ENCODE peak calls at places on chromosome 18, in six cellular contexts. C is CD8-positive, alpha-beta memory T cell; O is psoas muscle; E is body of pancreas; B is CD4-positive, alpha-beta memory T cell; M is neural progenitor cell. X is an unnamed sample. For H3K4me1, the result is how much of the 10 kb centered on the place peaks cover.

GRCh38 chr18:28657836-28658410 is 481.0 kb upstream of the CDH2 start:
- DNase-seq in E (no peak), B (no peak), M (no peak), C (no peak), O (no peak), X (no peak)

GRCh38 chr18:9866627-9867453 is 18.9 kb upstream of the TXNDC2 start:
- DNase-seq in C (no peak), O (no peak), B (no peak), E (no peak), M (no peak), X (no peak)

GRCh38 chr18:1848716-1849115 is 722.6 kb downstream of the METTL4 start:
- DNase-seq in E (no peak), B (no peak), O (no peak), M (no peak), C (no peak), X (no peak)

GRCh38 chr18:61551586-61551985 is 218.4 kb downstream of the CDH20 start:
- DNase-seq in M (peak), B (peak), O (no peak), C (peak), E (no peak), X (peak)

GRCh38 chr18:55779461-55779710 is 191.4 kb upstream of the TCF4 start:
- DNase-seq in C (no peak), M (no peak), B (no peak), E (no peak), O (peak), X (peak)

GRCh38 chr18:48592540-48592939 is 53.7 kb downstream of the CTIF start:
- DNase-seq in O (no peak), B (no peak), M (peak), E (no peak), C (no peak), X (no peak)

GRCh38 chr18:48460929-48461583 is 51.9 kb upstream of the ZBTB7C start:
- DNase-seq in C (no peak), B (no peak), M (no peak), E (no peak), O (no peak), X (no peak)

GRCh38 chr18:36297419-36298112 is at the start of gene FHOD3:
- DNase-seq in B (no peak), M (peak), O (peak), C (no peak), E (peak), X (peak)

GRCh38 chr18:6962571-6963451 is 154.8 kb downstream of the LAMA1 start:
- DNase-seq in O (no peak), M (no peak), C (no peak), B (no peak), E (no peak), X (no peak)

GRCh38 chr18:59719533-59720325 is 22.5 kb upstream of the CCBE1 start:
- DNase-seq in M (no peak), C (no peak), O (no peak), E (no peak), B (no peak), X (no peak)

GRCh38 chr18:27652480-27653121 is 467.5 kb upstream of the CHST9 start:
- DNase-seq in M (no peak), C (no peak), O (no peak), E (no peak), B (no peak), X (no peak)

GRCh38 chr18:10379511-10379910 is 74.9 kb upstream of the APCDD1 start:
- DNase-seq in E (no peak), C (no peak), M (no peak), O (no peak), B (no peak), X (no peak)

GRCh38 chr18:48739266-48740067 is 200.6 kb downstream of the CTIF start:
- DNase-seq in O (no peak), E (no peak), C (no peak), B (no peak), M (no peak), X (no peak)

GRCh38 chr18:28041366-28041765 is 135.6 kb downstream of the CDH2 start:
- DNase-seq in O (no peak), C (no peak), M (peak), B (no peak), E (no peak), X (no peak)

GRCh38 chr18:72869786-72870185 is 2.0 kb upstream of the NETO1 start:
- DNase-seq in C (no peak), O (no peak), B (no peak), E (no peak), M (peak), X (no peak)

GRCh38 chr18:41966943-41967342 is 11.9 kb downstream of the PIK3C3 start:
- DNase-seq in O (no peak), B (no peak), M (no peak), E (no peak), C (no peak), X (no peak)

GRCh38 chr18:32907215-32907590 is 134.4 kb upstream of the KLHL14 start:
- DNase-seq in O (no peak), C (no peak), B (no peak), E (no peak), M (no peak), X (no peak)

GRCh38 chr18:75926811-75927210 is 499.3 kb upstream of the SMIM21 start:
- DNase-seq in O (no peak), M (no peak), B (no peak), C (no peak), E (no peak), X (no peak)

GRCh38 chr18:6487968-6488367 is 73.3 kb upstream of the L3MBTL4 start:
- DNase-seq in E (no peak), O (no peak), M (no peak), C (no peak), B (no peak), X (no peak)

GRCh38 chr18:21215480-21215879 is 26.6 kb upstream of the GREB1L start:
- DNase-seq in E (no peak), B (no peak), O (no peak), C (no peak), M (peak), X (no peak)

DNA sequence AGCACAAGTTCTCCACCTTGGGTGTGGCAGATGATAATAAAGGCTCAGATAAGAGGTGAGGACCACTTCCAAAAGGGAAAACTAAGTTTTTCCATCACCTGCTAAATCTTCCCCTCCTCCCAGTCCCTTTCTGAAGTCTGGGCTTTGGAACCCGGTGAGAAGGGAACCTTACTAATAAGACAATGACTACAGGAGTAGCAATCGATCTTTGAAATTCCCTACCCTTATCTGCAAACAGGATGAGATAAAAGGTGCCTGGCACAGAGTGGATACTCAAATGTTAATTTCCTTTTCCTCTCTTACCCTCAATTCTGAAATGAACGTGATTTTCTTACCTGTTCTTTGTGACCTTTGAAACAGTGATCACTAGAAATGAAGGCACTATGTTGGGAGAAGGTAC is 69.7 kb upstream of the NARS1 start:
- DNase-seq in C (no peak), M (no peak), O (no peak), E (no peak), B (no peak), X (no peak)
- H3K4me3 ChIP-seq in C (no peak), M (no peak), O (no peak), E (no peak), B (no peak), X (no peak)

GRCh38 chr18:519019-519879 is 18.7 kb upstream of the COLEC12 start:
- DNase-seq in O (peak), M (no peak), C (no peak), B (no peak), E (peak), X (peak)
- H3K4me1 ChIP-seq in O (under half), M (under half), C (under half), B (under half), E (under half), X (under half)

DNA sequence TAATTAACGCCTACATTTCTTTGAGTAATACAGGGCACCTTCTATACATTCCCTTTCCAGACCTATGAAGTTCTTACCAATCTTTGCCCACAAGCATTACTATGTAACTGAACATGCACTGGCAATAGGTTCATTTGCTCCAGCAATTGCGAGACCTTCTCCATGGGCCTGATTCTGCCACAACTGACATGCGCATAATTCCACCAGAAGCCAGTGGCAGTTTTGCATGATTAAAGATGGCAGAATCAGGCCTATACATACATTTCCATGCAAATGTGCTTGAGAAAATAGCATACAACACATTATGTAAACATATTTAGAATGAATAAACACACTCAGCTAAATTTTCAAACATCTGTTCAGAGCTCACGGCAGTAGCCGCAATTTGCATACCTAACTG is 155.1 kb upstream of the CDH19 start:
- DNase-seq in C (no peak), B (no peak), O (no peak), M (no peak), E (no peak), X (no peak)
- H3K4me3 ChIP-seq in C (no peak), B (no peak), O (no peak), M (no peak), E (no peak), X (no peak)

DNA sequence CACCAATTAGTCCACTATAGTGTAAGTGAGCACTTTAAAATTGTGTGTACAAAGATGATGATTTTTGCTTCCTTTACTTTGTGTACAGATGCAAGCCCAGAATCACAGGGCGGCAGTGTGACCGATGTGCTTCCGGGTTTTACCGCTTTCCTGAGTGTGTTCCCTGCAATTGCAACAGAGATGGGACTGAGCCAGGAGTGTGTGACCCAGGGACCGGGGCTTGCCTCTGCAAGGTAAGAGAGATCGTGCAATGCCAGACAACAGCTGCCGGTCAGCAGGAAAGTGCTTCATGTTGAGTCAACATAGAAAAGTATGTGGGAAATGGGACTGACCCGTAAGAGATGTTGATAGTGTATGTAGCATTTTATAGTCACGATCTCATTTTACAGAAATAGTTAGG is 156.8 kb upstream of the TTC39C start:
- DNase-seq in M (no peak), E (peak), O (no peak), B (no peak), C (no peak), X (no peak)
- H3K4me1 ChIP-seq in M (under half), E (under half), O (under half), B (under half), C (under half), X (under half)

X was measured in prostate gland.